ENCODE peak calls at places on chromosome 6, in four cellular contexts. V is H9, I is H1, R is trophoblast cell. G is an unnamed sample. For H3K79me2, the result is how much of the 10 kb centered on the place peaks cover.

GRCh38 chr6:160088069-160088773 is 33.4 kb upstream of the SLC22A1 start:
- DNase-seq in V (peak), I (peak), R (no peak), G (peak)

GRCh38 chr6:26097268-26097875 is 10.1 kb downstream of the HFE start:
- DNase-seq in V (peak), I (peak), R (peak), G (peak)

GRCh38 chr6:41429506-41430504 is 94.4 kb downstream of the NCR2 start:
- DNase-seq in V (no peak), I (no peak), R (no peak), G (no peak)

GRCh38 chr6:72959821-72960220 is 265.5 kb downstream of the KHDC1L start:
- DNase-seq in V (no peak), I (no peak), R (no peak), G (no peak)

GRCh38 chr6:99331531-99331930 is 17.9 kb downstream of the FAXC start:
- DNase-seq in V (no peak), I (no peak), R (no peak), G (no peak)

GRCh38 chr6:20876016-20876415 is 341.8 kb downstream of the CDKAL1 start:
- DNase-seq in V (no peak), I (no peak), R (no peak), G (peak)

GRCh38 chr6:38016824-38017223 is 197.3 kb downstream of the ZFAND3 start:
- DNase-seq in V (no peak), I (no peak), R (no peak), G (no peak)

GRCh38 chr6:122709922-122710512 is 69.5 kb upstream of the FABP7 start:
- DNase-seq in V (no peak), I (no peak), R (no peak), G (no peak)

GRCh38 chr6:89145461-89145961 is 344 bp upstream of the PM20D2 start:
- DNase-seq in V (no peak), I (no peak), R (no peak), G (peak)

GRCh38 chr6:148359228-148359627 is 16.6 kb downstream of the SASH1 start:
- DNase-seq in V (no peak), I (no peak), R (no peak), G (no peak)

GRCh38 chr6:148370171-148370570 is 27.5 kb downstream of the SASH1 start:
- DNase-seq in V (no peak), I (no peak), R (no peak), G (no peak)

GRCh38 chr6:148365037-148365436 is 22.4 kb downstream of the SASH1 start:
- DNase-seq in V (no peak), I (no peak), R (no peak), G (no peak)

GRCh38 chr6:148367418-148368024 is 24.9 kb downstream of the SASH1 start:
- DNase-seq in V (peak), I (no peak), R (peak), G (peak)

DNA sequence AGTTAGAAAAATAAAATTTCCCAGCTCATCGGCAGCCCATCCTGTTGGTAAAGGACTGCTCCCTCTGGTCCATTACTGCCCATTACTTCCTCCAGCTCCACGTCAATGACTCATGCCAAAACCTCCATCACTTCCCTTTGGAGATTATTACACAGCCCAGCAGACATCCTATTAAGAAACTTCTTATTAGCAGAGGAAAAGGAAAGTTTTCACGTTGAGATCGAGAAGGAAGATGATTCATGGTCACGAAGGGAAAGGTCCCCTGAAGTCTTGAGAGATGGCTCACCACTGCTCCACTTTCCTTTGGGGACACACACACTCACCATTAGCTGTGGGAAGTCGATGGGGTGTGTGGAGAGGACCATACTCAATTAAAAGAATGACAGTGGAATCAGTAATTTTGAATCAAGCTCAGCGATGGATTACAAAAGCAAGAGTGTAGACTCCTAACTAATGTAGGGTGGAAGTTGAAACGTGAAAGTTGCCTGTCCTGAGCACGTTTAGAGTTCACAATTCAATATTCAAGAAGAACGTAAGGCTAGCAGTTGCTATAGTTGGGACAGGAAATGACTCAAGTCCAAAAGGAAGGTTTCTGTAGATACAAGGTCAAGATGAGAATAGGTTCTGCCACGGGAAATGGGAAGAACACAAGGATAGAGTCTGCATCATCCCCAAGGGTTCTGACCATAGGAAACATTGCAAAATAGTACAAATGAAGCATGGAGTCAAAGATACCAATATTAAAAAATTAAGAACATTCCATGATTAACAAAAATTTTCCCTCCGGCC is 21.6 kb downstream of the SASH1 start:
- DNase-seq in V (no peak), I (no peak), R (no peak), G (no peak)
- H3K79me2 ChIP-seq in V (under half), I (under half), R (under half), G (under half)

GRCh38 chr6:56652994-56653393 is 10.3 kb upstream of the DST start:
- DNase-seq in V (no peak), I (no peak), R (no peak), G (no peak)

GRCh38 chr6:56652231-56652630 is 9.5 kb upstream of the DST start:
- DNase-seq in V (no peak), I (no peak), R (no peak), G (no peak)

GRCh38 chr6:56649782-56650181 is 7.1 kb upstream of the DST start:
- DNase-seq in V (no peak), I (no peak), R (no peak), G (no peak)

GRCh38 chr6:56649053-56649769 is 6.5 kb upstream of the DST start:
- DNase-seq in V (no peak), I (no peak), R (no peak), G (no peak)

DNA sequence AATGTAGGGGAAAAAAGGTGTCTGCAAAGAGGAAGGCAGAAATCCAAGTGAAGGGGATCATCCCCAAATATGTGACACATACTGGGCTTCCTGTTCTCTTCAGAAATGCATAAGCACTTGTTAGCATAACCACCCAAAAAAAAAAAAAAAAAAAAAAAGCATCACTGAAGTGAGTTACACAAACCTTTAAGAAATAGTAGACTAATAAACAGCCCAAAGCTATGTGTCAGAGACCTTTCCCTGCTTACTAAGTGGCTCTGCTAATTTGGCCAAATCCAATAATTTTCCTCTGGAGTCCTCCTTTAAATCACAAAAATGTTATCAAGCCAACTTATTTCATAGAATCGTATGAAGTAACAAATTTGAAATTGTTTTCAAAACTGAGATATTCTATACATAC is 7.5 kb upstream of the DST start:
- DNase-seq in V (no peak), I (no peak), R (no peak), G (no peak)
- H3K23ac ChIP-seq in V (no peak), I (no peak), R (no peak), G (no peak)

GRCh38 chr6:140897804-140898573 is 1234.7 kb upstream of the GJE1 start:
- DNase-seq in V (no peak), I (no peak), R (no peak), G (no peak)

GRCh38 chr6:140893432-140893831 is 1239.3 kb upstream of the GJE1 start:
- DNase-seq in V (peak), I (no peak), R (no peak), G (peak)

GRCh38 chr6:140897349-140897748 is 1235.4 kb upstream of the GJE1 start:
- DNase-seq in V (no peak), I (no peak), R (no peak), G (no peak)
- H3K79me2 ChIP-seq in V (under half), I (under half), R (under half), G (under half)

GRCh38 chr6:151063339-151063738 is 176.4 kb upstream of the AKAP12 start:
- DNase-seq in V (no peak), I (no peak), R (no peak), G (no peak)

GRCh38 chr6:151059612-151060095 is 180.1 kb upstream of the AKAP12 start:
- DNase-seq in V (no peak), I (no peak), R (no peak), G (no peak)

GRCh38 chr6:151058021-151058733 is 181.6 kb upstream of the AKAP12 start:
- DNase-seq in V (no peak), I (peak), R (no peak), G (no peak)

GRCh38 chr6:151060096-151060741 is 179.5 kb upstream of the AKAP12 start:
- DNase-seq in V (no peak), I (no peak), R (peak), G (no peak)

GRCh38 chr6:151060742-151061100 is 179.0 kb upstream of the AKAP12 start:
- DNase-seq in V (no peak), I (no peak), R (no peak), G (no peak)
- H3K23ac ChIP-seq in V (no peak), I (no peak), R (no peak), G (no peak)

GRCh38 chr6:79646006-79646405 is 14.9 kb downstream of the SH3BGRL2 start:
- DNase-seq in V (peak), I (peak), R (no peak), G (peak)

GRCh38 chr6:79635179-79635578 is 4.0 kb downstream of the SH3BGRL2 start:
- DNase-seq in V (no peak), I (no peak), R (no peak), G (no peak)

GRCh38 chr6:79636673-79637072 is 5.5 kb downstream of the SH3BGRL2 start:
- DNase-seq in V (no peak), I (no peak), R (no peak), G (no peak)

GRCh38 chr6:79634491-79634890 is 3.4 kb downstream of the SH3BGRL2 start:
- DNase-seq in V (no peak), I (no peak), R (no peak), G (peak)

DNA sequence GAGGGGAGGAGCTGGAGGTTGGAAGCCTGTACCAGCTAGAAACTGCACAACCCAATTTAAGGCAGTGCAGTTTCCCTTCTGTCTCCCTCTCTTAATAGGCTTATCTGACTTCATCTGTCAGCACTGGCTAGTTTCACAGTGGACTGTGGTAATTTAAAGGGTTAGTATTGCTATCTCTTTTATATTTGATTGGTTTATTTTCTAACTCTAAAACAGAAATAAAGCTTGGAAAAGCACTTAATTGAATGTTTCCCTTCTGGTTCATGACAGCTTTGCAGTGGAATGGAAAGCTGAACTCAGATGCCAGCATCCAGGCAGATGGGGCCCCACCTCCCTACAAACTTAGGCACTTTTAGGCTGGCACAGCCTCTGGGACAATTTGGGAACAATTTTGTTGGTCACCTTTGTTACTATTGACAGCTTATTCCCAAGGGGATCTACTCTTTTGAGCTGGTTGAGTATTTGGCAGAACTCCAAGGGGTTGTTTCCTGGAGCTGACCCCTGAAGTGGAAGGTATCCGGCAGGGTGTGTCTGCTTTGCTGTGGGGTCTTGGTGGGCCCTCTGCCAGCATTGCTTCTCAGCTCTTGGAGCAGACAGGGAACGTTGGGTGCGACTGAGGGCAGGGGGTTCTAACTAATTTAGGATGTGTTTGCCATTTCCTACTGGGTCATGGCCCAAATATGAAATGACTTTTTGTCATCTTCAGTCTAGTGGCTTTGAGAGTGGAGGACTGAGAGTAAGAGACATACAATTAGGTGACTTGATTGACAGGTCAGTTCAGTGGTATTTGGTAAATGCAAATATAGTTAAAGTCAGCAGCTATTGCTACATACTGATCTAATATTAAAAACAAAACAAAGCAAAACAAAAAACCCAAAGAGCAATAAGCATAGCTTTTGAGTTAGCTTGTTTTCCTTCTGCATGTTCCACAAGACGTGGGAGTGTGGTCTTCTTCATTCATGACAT is 9.3 kb downstream of the SH3BGRL2 start:
- DNase-seq in V (no peak), I (no peak), R (no peak), G (no peak)
- H3K79me2 ChIP-seq in V (under half), I (under half), R (under half), G (under half)

GRCh38 chr6:116251568-116252384 is 2.1 kb downstream of the TSPYL4 start:
- DNase-seq in V (peak), I (no peak), R (no peak), G (peak)
- H3K23ac ChIP-seq in V (no peak), I (no peak), R (no peak), G (no peak)

GRCh38 chr6:53318429-53318828 is 30.3 kb downstream of the ELOVL5 start:
- DNase-seq in V (no peak), I (no peak), R (no peak), G (no peak)

GRCh38 chr6:53317861-53318260 is 30.9 kb downstream of the ELOVL5 start:
- DNase-seq in V (no peak), I (no peak), R (no peak), G (no peak)

GRCh38 chr6:53322188-53323029 is 26.3 kb downstream of the ELOVL5 start:
- DNase-seq in V (no peak), I (no peak), R (no peak), G (peak)

GRCh38 chr6:53320964-53321363 is 27.8 kb downstream of the ELOVL5 start:
- DNase-seq in V (no peak), I (no peak), R (no peak), G (no peak)

GRCh38 chr6:53321701-53322100 is 27.0 kb downstream of the ELOVL5 start:
- DNase-seq in V (no peak), I (no peak), R (no peak), G (no peak)
- H3K79me2 ChIP-seq in V (under half), I (under half), R (under half), G (half or more)

DNA sequence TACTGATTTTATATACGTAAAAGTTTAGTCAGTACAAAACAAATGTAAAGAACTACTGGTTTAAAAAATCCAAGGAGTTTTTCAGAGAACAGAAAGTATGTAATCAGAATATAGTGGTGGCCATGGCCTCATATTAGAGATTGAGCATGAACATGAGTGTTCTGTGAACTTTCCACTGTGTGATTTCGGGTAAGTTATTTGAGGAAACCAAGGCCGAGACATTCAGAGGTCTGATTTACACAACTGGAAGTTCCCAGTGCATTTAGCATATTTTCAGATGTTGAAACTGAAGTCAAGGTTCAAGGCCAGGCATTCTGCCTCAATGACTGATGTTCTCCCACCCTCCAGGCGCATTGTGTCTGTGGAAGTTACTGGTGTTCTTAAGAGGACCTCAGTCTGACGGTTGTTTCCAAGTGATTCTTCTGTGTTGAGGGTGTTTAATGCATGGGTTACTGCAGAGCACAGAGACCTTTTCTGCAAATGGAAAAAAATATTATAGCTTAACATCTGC is 26.2 kb downstream of the RNF144B start:
- DNase-seq in V (no peak), I (no peak), R (peak), G (no peak)
- H3K23ac ChIP-seq in V (no peak), I (no peak), R (no peak), G (no peak)

GRCh38 chr6:36983538-36983937 is 2.5 kb downstream of the MTCH1 start:
- DNase-seq in V (no peak), I (no peak), R (no peak), G (no peak)

GRCh38 chr6:36985963-36986703 is at the start of gene MTCH1:
- DNase-seq in V (peak), I (peak), R (peak), G (peak)

GRCh38 chr6:36985384-36985962 is 523 bp downstream of the MTCH1 start:
- DNase-seq in V (no peak), I (no peak), R (no peak), G (no peak)

GRCh38 chr6:36986704-36987047 is 680 bp upstream of the MTCH1 start:
- DNase-seq in V (no peak), I (no peak), R (no peak), G (no peak)

DNA sequence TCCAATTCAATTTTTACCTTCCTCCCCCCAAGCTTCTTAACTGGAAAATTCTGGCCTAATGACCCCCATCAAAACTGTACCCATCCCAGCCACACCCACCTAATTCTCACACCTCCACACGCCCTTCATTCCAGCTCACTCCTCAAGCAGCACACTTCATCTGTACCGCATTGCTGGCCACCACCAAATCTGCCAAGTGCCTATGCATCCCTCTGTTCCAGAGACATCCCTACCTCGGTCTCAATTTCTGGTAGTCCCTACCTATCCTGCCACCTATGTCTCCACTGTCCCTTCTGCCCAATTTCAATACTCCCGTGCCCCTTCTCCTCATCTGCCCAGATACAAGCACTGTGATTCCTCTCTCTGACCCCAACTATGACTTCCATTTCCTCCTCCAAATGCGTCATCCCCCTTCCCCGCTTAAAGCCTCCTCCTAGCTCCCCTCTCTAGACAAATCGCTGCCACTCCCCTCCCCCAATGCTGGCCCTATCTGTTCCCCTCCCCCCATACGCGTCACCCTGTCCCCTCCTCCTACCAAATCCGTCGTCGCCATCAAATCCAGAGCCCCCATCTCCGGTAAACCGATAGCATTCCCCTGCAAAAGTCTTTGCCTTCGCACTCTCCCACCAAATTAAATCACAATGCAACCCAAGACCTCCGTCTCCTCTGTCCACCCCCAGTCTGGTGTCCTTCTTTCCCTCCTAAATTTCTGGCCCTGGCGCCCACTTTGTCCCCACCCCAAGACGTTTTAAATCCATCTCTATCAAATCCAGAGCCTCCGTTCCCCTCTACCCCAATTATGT is 1.2 kb downstream of the MTCH1 start:
- DNase-seq in V (peak), I (peak), R (no peak), G (peak)
- H3K79me2 ChIP-seq in V (under half), I (under half), R (under half), G (half or more)

GRCh38 chr6:154738561-154738961 is 5.3 kb downstream of the SCAF8 start:
- DNase-seq in V (no peak), I (no peak), R (no peak), G (peak)
- H3K23ac ChIP-seq in V (no peak), I (no peak), R (no peak), G (no peak)